ENCODE peak calls at places on chromosomes 7 and 10, in four cellular contexts. Q is body of pancreas, K is GM23338, H is fibroblast of lung. X is an unnamed sample. For H3K36me3, the result is how much of the 10 kb centered on the place peaks cover.

GRCh38 chr10:26357203-26357602 is 80.9 kb upstream of the APBB1IP start:
- DNase-seq in Q (no peak), K (no peak), H (no peak), X (no peak)

GRCh38 chr10:78719276-78719675 is 349.5 kb upstream of the ZMIZ1 start:
- DNase-seq in Q (no peak), K (no peak), H (no peak), X (no peak)

GRCh38 chr7:27526991-27527722 is 135.5 kb downstream of the HIBADH start:
- DNase-seq in Q (no peak), K (no peak), H (no peak), X (no peak)

GRCh38 chr10:58775960-58776574 is 263.4 kb downstream of the BICC1 start:
- DNase-seq in Q (no peak), K (peak), H (peak), X (no peak)

GRCh38 chr7:13518738-13519137 is 470.7 kb downstream of the ETV1 start:
- DNase-seq in Q (no peak), K (no peak), H (no peak), X (no peak)

GRCh38 chr10:33612551-33612950 is 278.1 kb upstream of the NRP1 start:
- DNase-seq in Q (no peak), K (no peak), H (peak), X (no peak)

GRCh38 chr7:111735661-111736323 is 173.5 kb upstream of the IMMP2L start:
- DNase-seq in Q (peak), K (peak), H (peak), X (peak)

GRCh38 chr10:22805304-22805703 is 90.9 kb upstream of the PIP4K2A start:
- DNase-seq in Q (peak), K (no peak), H (peak), X (no peak)

GRCh38 chr10:133397938-133398337 is 4.0 kb downstream of the MTG1 start:
- DNase-seq in Q (no peak), K (no peak), H (no peak), X (no peak)

GRCh38 chr7:147400221-147400689 is 1190.3 kb upstream of the C7orf33 start:
- DNase-seq in Q (no peak), K (no peak), H (peak), X (no peak)

DNA sequence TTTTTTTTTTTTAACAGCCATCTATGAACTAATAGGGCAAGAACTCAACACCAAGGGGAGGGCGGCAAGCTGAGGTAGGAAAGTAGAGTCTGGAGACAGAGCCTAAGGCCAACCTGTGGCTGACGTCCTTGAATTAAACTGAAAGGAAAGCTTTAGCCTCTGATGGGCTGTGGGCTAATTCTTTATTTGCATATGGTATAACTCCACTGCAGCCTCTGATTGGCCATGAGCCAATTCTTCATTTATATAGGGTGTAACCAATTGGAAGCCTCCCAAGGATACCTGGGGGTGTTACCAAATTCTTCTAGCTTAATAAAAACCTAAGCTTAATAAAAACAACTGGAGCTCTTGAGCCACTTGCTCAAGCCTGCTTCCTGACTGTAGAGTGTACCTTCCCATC is 10.3 kb downstream of the TYW1 start:
- DNase-seq in Q (no peak), K (no peak), H (no peak), X (no peak)
- H3K36me3 ChIP-seq in Q (under half), K (under half), H (under half), X (under half)

GRCh38 chr10:87504307-87504666 is 406 bp upstream of the MINPP1 start:
- DNase-seq in Q (no peak), K (no peak), H (no peak), X (no peak)

GRCh38 chr10:87503892-87504291 is 801 bp upstream of the MINPP1 start:
- DNase-seq in Q (no peak), K (peak), H (peak), X (no peak)

GRCh38 chr10:87505366-87506113 is 847 bp downstream of the MINPP1 start:
- DNase-seq in Q (peak), K (peak), H (peak), X (peak)

GRCh38 chr10:87506988-87507387 is 2.3 kb downstream of the MINPP1 start:
- DNase-seq in Q (no peak), K (no peak), H (no peak), X (no peak)

GRCh38 chr10:87504667-87505365 is at the start of gene MINPP1:
- DNase-seq in Q (peak), K (peak), H (peak), X (peak)
- TF ChIP-seq CTCF in Q (no peak), K (no peak), H (no peak), X (no peak)

GRCh38 chr10:76576276-76576962 is 1061.2 kb downstream of the KCNMA1 start:
- DNase-seq in Q (no peak), K (no peak), H (peak), X (no peak)
- H3K36me3 ChIP-seq in Q (under half), K (under half), H (under half), X (under half)

DNA sequence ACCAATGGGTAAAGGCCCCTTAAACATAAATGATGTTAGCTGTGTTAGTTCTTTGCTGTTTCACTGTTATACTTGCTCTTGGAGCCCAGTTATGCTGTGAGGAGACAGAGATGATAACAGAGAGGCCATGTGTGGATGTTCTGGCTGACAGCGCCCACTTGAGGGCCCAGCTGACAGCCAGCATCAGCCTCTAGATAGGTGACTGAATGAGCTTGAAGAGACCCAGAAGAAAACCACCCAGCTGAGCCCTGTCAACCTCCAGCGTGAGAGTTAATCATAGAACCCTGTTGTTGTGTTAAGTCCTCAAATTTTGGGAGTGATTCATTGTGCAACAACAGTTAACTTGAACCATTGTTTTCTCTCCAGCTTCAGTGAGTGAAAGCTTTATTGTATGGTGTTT is 91.7 kb downstream of the GLRX3 start:
- DNase-seq in Q (no peak), K (no peak), H (no peak), X (no peak)
- TF ChIP-seq CTCF in Q (no peak), K (no peak), H (no peak), X (no peak)

GRCh38 chr7:149266451-149266850 is 4.5 kb downstream of the ZNF783 start:
- DNase-seq in Q (no peak), K (no peak), H (no peak), X (no peak)

GRCh38 chr7:149261829-149262617 is at the start of gene ZNF783:
- DNase-seq in Q (peak), K (peak), H (peak), X (peak)

DNA sequence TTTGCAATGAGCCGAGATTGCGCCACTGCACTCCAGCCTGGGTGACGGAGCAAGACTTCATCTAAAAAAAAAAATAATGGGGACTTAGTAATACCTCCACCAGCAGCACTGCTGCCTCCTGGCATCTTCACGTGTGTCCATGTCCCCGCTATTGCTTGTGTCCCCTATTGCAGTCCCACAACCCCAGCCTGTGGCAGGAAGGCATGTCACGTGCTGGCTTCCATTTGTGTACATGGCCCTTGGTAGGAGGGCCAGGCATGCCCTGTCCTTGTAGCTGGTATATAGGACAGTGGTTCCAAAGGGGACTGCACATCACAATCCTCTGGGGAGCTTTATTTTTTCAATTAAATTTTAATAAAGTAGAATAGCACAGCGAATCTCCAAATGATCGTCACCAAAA is 5.7 kb downstream of the ZNF783 start:
- DNase-seq in Q (no peak), K (no peak), H (no peak), X (no peak)
- H3K36me3 ChIP-seq in Q (under half), K (under half), H (under half), X (under half)

DNA sequence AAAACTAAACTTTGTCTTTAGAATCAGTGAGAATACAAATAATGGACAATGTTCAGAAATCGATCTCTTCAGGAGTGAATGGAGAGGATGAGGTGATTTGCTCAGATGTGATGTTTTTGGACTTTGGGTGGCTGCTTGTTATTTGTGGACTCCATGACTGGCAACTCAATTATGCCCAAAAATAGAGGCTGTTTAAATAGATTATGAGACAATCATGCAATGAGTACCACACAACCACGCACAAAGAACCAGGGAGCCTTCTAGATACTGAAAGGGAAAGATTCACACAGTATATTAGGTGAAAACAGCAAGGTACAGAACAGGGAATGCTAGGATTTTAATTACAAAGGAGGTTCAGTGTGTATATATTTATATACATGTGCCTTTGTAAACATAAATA is 141.3 kb upstream of the ANK3 start:
- DNase-seq in Q (no peak), K (no peak), H (no peak), X (no peak)
- TF ChIP-seq CTCF in Q (no peak), K (no peak), H (no peak), X (no peak)